ENCODE peak calls at places on chromosome 15, in four cellular contexts. One of them, this sample, is unnamed.

GRCh38 chr15:39213385-39213840 is 367.5 kb upstream of the THBS1 start:
- DNase-seq in SK-N-SH: no peak
- DNase-seq in WTC11: peak
- DNase-seq in GM12878: no peak
- DNase-seq in this sample: peak

GRCh38 chr15:99169769-99170311 is 65.0 kb downstream of the SYNM start:
- DNase-seq in GM12878: no peak
- DNase-seq in SK-N-SH: no peak
- DNase-seq in WTC11: no peak
- DNase-seq in this sample: no peak

GRCh38 chr15:63211549-63211948 is 22.1 kb downstream of the RAB8B start:
- DNase-seq in GM12878: no peak
- DNase-seq in WTC11: no peak
- DNase-seq in SK-N-SH: no peak
- DNase-seq in this sample: no peak

GRCh38 chr15:58520936-58521292 is 89.1 kb downstream of the LIPC start:
- DNase-seq in GM12878: no peak
- DNase-seq in SK-N-SH: peak
- DNase-seq in WTC11: no peak
- DNase-seq in this sample: no peak

GRCh38 chr15:67999320-68000100 is 54.6 kb upstream of the PIAS1 start:
- DNase-seq in SK-N-SH: no peak
- DNase-seq in WTC11: no peak
- DNase-seq in GM12878: no peak
- DNase-seq in this sample: no peak

GRCh38 chr15:45337224-45337623 is 41.1 kb downstream of the GATM start:
- DNase-seq in GM12878: no peak
- DNase-seq in WTC11: no peak
- DNase-seq in SK-N-SH: no peak
- DNase-seq in this sample: no peak

GRCh38 chr15:82849556-82850241 is 40.3 kb downstream of the WHAMM start:
- DNase-seq in SK-N-SH: peak
- DNase-seq in GM12878: no peak
- DNase-seq in WTC11: peak
- DNase-seq in this sample: peak

GRCh38 chr15:82630033-82630432 is 17.1 kb downstream of the CPEB1 start:
- DNase-seq in GM12878: no peak
- DNase-seq in WTC11: no peak
- DNase-seq in SK-N-SH: no peak
- DNase-seq in this sample: no peak

GRCh38 chr15:101244889-101245668 is 6.8 kb downstream of the CHSY1 start:
- DNase-seq in WTC11: no peak
- DNase-seq in SK-N-SH: no peak
- DNase-seq in GM12878: no peak
- DNase-seq in this sample: no peak

GRCh38 chr15:36914466-36914865 is 185.9 kb downstream of the MEIS2 start:
- DNase-seq in WTC11: no peak
- DNase-seq in GM12878: no peak
- DNase-seq in SK-N-SH: no peak
- DNase-seq in this sample: no peak

GRCh38 chr15:76647612-76648011 is 257.5 kb downstream of the SCAPER start:
- DNase-seq in WTC11: no peak
- DNase-seq in SK-N-SH: no peak
- DNase-seq in GM12878: no peak
- DNase-seq in this sample: no peak

GRCh38 chr15:34721802-34722795 is 32.7 kb downstream of the GJD2 start:
- DNase-seq in GM12878: no peak
- DNase-seq in SK-N-SH: peak
- DNase-seq in WTC11: peak
- DNase-seq in this sample: no peak

GRCh38 chr15:90191795-90192494 is 9.2 kb upstream of the SEMA4B start:
- DNase-seq in WTC11: no peak
- DNase-seq in SK-N-SH: peak
- DNase-seq in GM12878: peak
- DNase-seq in this sample: peak

GRCh38 chr15:79897701-79898113 is 893 bp upstream of the MTHFS start:
- DNase-seq in SK-N-SH: no peak
- DNase-seq in WTC11: no peak
- DNase-seq in GM12878: no peak
- DNase-seq in this sample: no peak

GRCh38 chr15:76340198-76340801 is 3.7 kb downstream of the ISL2 start:
- DNase-seq in GM12878: no peak
- DNase-seq in SK-N-SH: peak
- DNase-seq in WTC11: peak
- DNase-seq in this sample: no peak

GRCh38 chr15:39191871-39192281 is 389.0 kb upstream of the THBS1 start:
- DNase-seq in WTC11: no peak
- DNase-seq in GM12878: no peak
- DNase-seq in SK-N-SH: no peak
- DNase-seq in this sample: no peak

GRCh38 chr15:48028712-48029111 is 92.1 kb upstream of the SLC24A5 start:
- DNase-seq in SK-N-SH: no peak
- DNase-seq in GM12878: no peak
- DNase-seq in WTC11: no peak
- DNase-seq in this sample: no peak

GRCh38 chr15:64779024-64779423 is 3.6 kb upstream of the RBPMS2 start:
- DNase-seq in WTC11: no peak
- DNase-seq in SK-N-SH: no peak
- DNase-seq in GM12878: no peak
- DNase-seq in this sample: no peak

GRCh38 chr15:78192826-78193594 is 41.4 kb downstream of the ACSBG1 start:
- DNase-seq in WTC11: no peak
- DNase-seq in GM12878: no peak
- DNase-seq in SK-N-SH: no peak
- DNase-seq in this sample: no peak

GRCh38 chr15:99556010-99556409 is 9.8 kb upstream of the MEF2A start:
- DNase-seq in WTC11: no peak
- DNase-seq in GM12878: no peak
- DNase-seq in SK-N-SH: peak
- DNase-seq in this sample: no peak

GRCh38 chr15:86231864-86232801 is 152.5 kb downstream of the AGBL1 start:
- DNase-seq in GM12878: no peak
- DNase-seq in SK-N-SH: peak
- DNase-seq in WTC11: peak
- DNase-seq in this sample: no peak

GRCh38 chr15:82568986-82569385 is 28.7 kb upstream of the RPS17 start:
- DNase-seq in GM12878: no peak
- DNase-seq in SK-N-SH: no peak
- DNase-seq in WTC11: no peak
- DNase-seq in this sample: no peak

GRCh38 chr15:68481321-68481720 is 49.4 kb upstream of the ITGA11 start:
- DNase-seq in GM12878: no peak
- DNase-seq in SK-N-SH: no peak
- DNase-seq in WTC11: no peak
- DNase-seq in this sample: no peak

GRCh38 chr15:33789141-33789540 is 179.2 kb upstream of the CHRM5 start:
- DNase-seq in SK-N-SH: no peak
- DNase-seq in GM12878: no peak
- DNase-seq in WTC11: no peak
- DNase-seq in this sample: no peak

GRCh38 chr15:96619171-96619570 is 288.7 kb downstream of the NR2F2 start:
- DNase-seq in SK-N-SH: no peak
- DNase-seq in WTC11: no peak
- DNase-seq in GM12878: no peak
- DNase-seq in this sample: no peak

GRCh38 chr15:73571346-73571745 is 61.8 kb downstream of the NPTN start:
- DNase-seq in SK-N-SH: no peak
- DNase-seq in GM12878: no peak
- DNase-seq in WTC11: no peak
- DNase-seq in this sample: no peak

GRCh38 chr15:72952151-72952550 is 100.1 kb upstream of the NEO1 start:
- DNase-seq in SK-N-SH: no peak
- DNase-seq in WTC11: no peak
- DNase-seq in GM12878: no peak
- DNase-seq in this sample: no peak

GRCh38 chr15:85381850-85382751 is 1.7 kb downstream of the AKAP13 start:
- DNase-seq in SK-N-SH: no peak
- DNase-seq in GM12878: peak
- DNase-seq in WTC11: no peak
- DNase-seq in this sample: no peak

GRCh38 chr15:73747847-73748605 is 5.1 kb downstream of the INSYN1 start:
- DNase-seq in SK-N-SH: peak
- DNase-seq in WTC11: no peak
- DNase-seq in GM12878: no peak
- DNase-seq in this sample: no peak

GRCh38 chr15:90064931-90065681 is 37.2 kb downstream of the IDH2 start:
- DNase-seq in WTC11: peak
- DNase-seq in SK-N-SH: no peak
- DNase-seq in GM12878: no peak
- DNase-seq in this sample: no peak

GRCh38 chr15:66234798-66235197 is 18.8 kb downstream of the MEGF11 start:
- DNase-seq in SK-N-SH: no peak
- DNase-seq in GM12878: no peak
- DNase-seq in WTC11: no peak
- DNase-seq in this sample: no peak

GRCh38 chr15:92921215-92922131 is 21.3 kb downstream of the CHD2 start:
- DNase-seq in SK-N-SH: no peak
- DNase-seq in GM12878: no peak
- DNase-seq in WTC11: no peak
- DNase-seq in this sample: no peak

GRCh38 chr15:36951747-36952247 is 148.6 kb downstream of the MEIS2 start:
- DNase-seq in WTC11: no peak
- DNase-seq in GM12878: no peak
- DNase-seq in SK-N-SH: no peak
- DNase-seq in this sample: no peak

GRCh38 chr15:59917504-59918157 is 86.5 kb upstream of the FOXB1 start:
- DNase-seq in WTC11: peak
- DNase-seq in SK-N-SH: peak
- DNase-seq in GM12878: peak
- DNase-seq in this sample: peak

GRCh38 chr15:82643992-82644391 is 3.2 kb downstream of the CPEB1 start:
- DNase-seq in GM12878: no peak
- DNase-seq in SK-N-SH: no peak
- DNase-seq in WTC11: no peak
- DNase-seq in this sample: peak

GRCh38 chr15:55318588-55319494 is at the start of the genes PIGB and PIGBOS1:
- DNase-seq in GM12878: peak
- DNase-seq in WTC11: peak
- DNase-seq in SK-N-SH: peak
- DNase-seq in this sample: peak

GRCh38 chr15:55322452-55322851 is 3.4 kb downstream of the PIGB start:
- DNase-seq in WTC11: no peak
- DNase-seq in SK-N-SH: no peak
- DNase-seq in GM12878: no peak
- DNase-seq in this sample: no peak

GRCh38 chr15:55320963-55321362 is 1.9 kb downstream of the PIGB start:
- DNase-seq in WTC11: no peak
- DNase-seq in SK-N-SH: no peak
- DNase-seq in GM12878: no peak
- DNase-seq in this sample: no peak

DNA sequence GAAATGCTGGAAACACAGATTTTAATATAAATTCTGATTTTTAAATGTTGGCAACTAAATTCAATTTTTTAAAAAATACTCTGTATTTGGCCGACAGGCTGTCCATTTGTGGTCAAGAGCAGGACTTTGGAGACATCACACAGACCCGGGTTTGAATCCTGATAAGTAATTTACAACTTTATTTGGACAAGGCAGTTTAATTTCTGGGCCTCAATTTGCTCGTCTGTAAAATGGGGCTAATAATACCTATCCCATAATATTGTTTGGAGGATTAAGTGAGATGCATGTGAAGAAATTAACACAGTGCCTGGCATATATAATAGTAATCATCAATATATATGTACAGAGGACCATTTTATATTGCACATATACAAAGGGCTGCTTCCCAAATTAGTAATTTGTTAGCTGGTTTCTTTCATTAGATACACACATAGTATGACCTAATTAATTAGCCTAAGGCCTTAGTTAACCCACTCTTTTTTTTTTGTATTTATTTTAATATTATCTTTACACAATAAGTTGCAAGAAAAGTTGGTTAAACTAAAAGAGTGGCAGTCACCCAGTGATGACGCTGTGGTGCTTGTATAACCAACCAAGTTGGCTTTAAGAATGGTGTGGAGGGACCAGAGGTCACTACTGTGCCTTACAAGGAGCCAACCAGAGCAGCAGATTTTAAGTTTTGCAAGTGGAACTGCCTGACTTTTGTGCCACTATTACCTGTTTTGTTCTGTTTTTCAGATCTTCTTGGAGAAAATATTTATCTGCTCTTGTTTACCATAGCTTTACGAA is 709 bp downstream of the PIGB start:
- DNase-seq in GM12878: peak
- DNase-seq in WTC11: no peak
- DNase-seq in SK-N-SH: no peak
- DNase-seq in this sample: peak
- TF ChIP-seq USF1 in GM12878: no peak
- TF ChIP-seq USF1 in WTC11: no peak
- TF ChIP-seq USF1 in SK-N-SH: no peak
- TF ChIP-seq USF1 in this sample: no peak

GRCh38 chr15:52789601-52790165 is 453 bp downstream of the ONECUT1 start:
- DNase-seq in SK-N-SH: peak
- DNase-seq in GM12878: no peak
- DNase-seq in WTC11: no peak
- DNase-seq in this sample: no peak
- TF ChIP-seq USF1 in SK-N-SH: no peak
- TF ChIP-seq USF1 in GM12878: no peak
- TF ChIP-seq USF1 in WTC11: no peak
- TF ChIP-seq USF1 in this sample: no peak

GRCh38 chr15:30978328-30978727 is 13.1 kb downstream of the MTMR10 start:
- DNase-seq in WTC11: no peak
- DNase-seq in GM12878: no peak
- DNase-seq in SK-N-SH: no peak
- DNase-seq in this sample: peak
- TF ChIP-seq USF1 in WTC11: no peak
- TF ChIP-seq USF1 in GM12878: no peak
- TF ChIP-seq USF1 in SK-N-SH: no peak
- TF ChIP-seq USF1 in this sample: no peak

GRCh38 chr15:70761931-70762468 is 1.4 kb downstream of the UACA start:
- DNase-seq in SK-N-SH: no peak
- DNase-seq in WTC11: no peak
- DNase-seq in GM12878: no peak
- DNase-seq in this sample: no peak

GRCh38 chr15:70758790-70759462 is 4.4 kb downstream of the UACA start:
- DNase-seq in GM12878: no peak
- DNase-seq in SK-N-SH: no peak
- DNase-seq in WTC11: no peak
- DNase-seq in this sample: no peak

GRCh38 chr15:70763120-70763949 is at the start of gene UACA:
- DNase-seq in WTC11: peak
- DNase-seq in GM12878: peak
- DNase-seq in SK-N-SH: peak
- DNase-seq in this sample: peak

GRCh38 chr15:70762469-70763119 is 764 bp downstream of the UACA start:
- DNase-seq in WTC11: peak
- DNase-seq in SK-N-SH: peak
- DNase-seq in GM12878: no peak
- DNase-seq in this sample: no peak

GRCh38 chr15:70761046-70761445 is 2.3 kb downstream of the UACA start:
- DNase-seq in GM12878: no peak
- DNase-seq in WTC11: no peak
- DNase-seq in SK-N-SH: no peak
- DNase-seq in this sample: no peak
- TF ChIP-seq USF1 in GM12878: no peak
- TF ChIP-seq USF1 in WTC11: no peak
- TF ChIP-seq USF1 in SK-N-SH: no peak
- TF ChIP-seq USF1 in this sample: no peak

GRCh38 chr15:69904296-69904560 is 193.5 kb downstream of the TLE3 start:
- DNase-seq in GM12878: no peak
- DNase-seq in SK-N-SH: peak
- DNase-seq in WTC11: no peak
- DNase-seq in this sample: no peak
- TF ChIP-seq USF1 in GM12878: no peak
- TF ChIP-seq USF1 in SK-N-SH: no peak
- TF ChIP-seq USF1 in WTC11: no peak
- TF ChIP-seq USF1 in this sample: no peak

This sample was measured in K562.